ENCODE peak calls at places on chromosome X, in seven cellular contexts. One of them, this sample, is unnamed.

GRCh38 chrX:125003746-125004446 is 315.8 kb upstream of the TEX13C start:
- DNase-seq in cardiac septum: no peak
- DNase-seq in DMS 273 treated with DMSO at 0.1 percent for 48 hours: no peak
- DNase-seq in GM10248: no peak
- DNase-seq in T1000: no peak
- DNase-seq in Peyer's patch: no peak
- DNase-seq in EL: no peak
- DNase-seq in this sample: no peak

GRCh38 chrX:20217906-20218305 is 48.8 kb downstream of the RPS6KA3 start:
- DNase-seq in cardiac septum: no peak
- DNase-seq in DMS 273 treated with DMSO at 0.1 percent for 48 hours: no peak
- DNase-seq in GM10248: no peak
- DNase-seq in T1000: no peak
- DNase-seq in Peyer's patch: no peak
- DNase-seq in EL: no peak
- DNase-seq in this sample: no peak

GRCh38 chrX:16567681-16568080 is 82.3 kb upstream of the S100G start:
- DNase-seq in cardiac septum: no peak
- DNase-seq in DMS 273 treated with DMSO at 0.1 percent for 48 hours: no peak
- DNase-seq in GM10248: no peak
- DNase-seq in T1000: no peak
- DNase-seq in Peyer's patch: no peak
- DNase-seq in EL: no peak
- DNase-seq in this sample: no peak

GRCh38 chrX:10900585-10901289 is 210.4 kb upstream of the HCCS start:
- DNase-seq in cardiac septum: no peak
- DNase-seq in DMS 273 treated with DMSO at 0.1 percent for 48 hours: no peak
- DNase-seq in GM10248: no peak
- DNase-seq in T1000: peak; percentile 0
- DNase-seq in Peyer's patch: no peak
- DNase-seq in EL: peak; percentile 62
- DNase-seq in this sample: peak; percentile 8

GRCh38 chrX:2708601-2709200 is 17.6 kb downstream of the CD99 start:
- DNase-seq in cardiac septum: peak; percentile 31
- DNase-seq in DMS 273 treated with DMSO at 0.1 percent for 48 hours: no peak
- DNase-seq in GM10248: no peak
- DNase-seq in T1000: no peak
- DNase-seq in Peyer's patch: peak; percentile 74
- DNase-seq in EL: no peak
- DNase-seq in this sample: no peak

GRCh38 chrX:71106427-71106826 is at the start of gene CXorf65:
- DNase-seq in cardiac septum: no peak
- DNase-seq in DMS 273 treated with DMSO at 0.1 percent for 48 hours: no peak
- DNase-seq in GM10248: no peak
- DNase-seq in T1000: no peak
- DNase-seq in Peyer's patch: no peak
- DNase-seq in EL: no peak
- DNase-seq in this sample: no peak

GRCh38 chrX:153930011-153930910 is 4.2 kb upstream of the ARHGAP4 start:
- DNase-seq in cardiac septum: no peak
- DNase-seq in DMS 273 treated with DMSO at 0.1 percent for 48 hours: no peak
- DNase-seq in GM10248: no peak
- DNase-seq in T1000: no peak
- DNase-seq in Peyer's patch: no peak
- DNase-seq in EL: no peak
- DNase-seq in this sample: no peak

GRCh38 chrX:149683966-149684730 is 27.7 kb upstream of the MAGEA11 start:
- DNase-seq in cardiac septum: no peak
- DNase-seq in DMS 273 treated with DMSO at 0.1 percent for 48 hours: no peak
- DNase-seq in GM10248: no peak
- DNase-seq in T1000: no peak
- DNase-seq in Peyer's patch: no peak
- DNase-seq in EL: no peak
- DNase-seq in this sample: no peak

GRCh38 chrX:64580605-64581004 is 185.4 kb upstream of the MTMR8 start:
- DNase-seq in cardiac septum: no peak
- DNase-seq in DMS 273 treated with DMSO at 0.1 percent for 48 hours: no peak
- DNase-seq in GM10248: no peak
- DNase-seq in T1000: no peak
- DNase-seq in Peyer's patch: no peak
- DNase-seq in EL: no peak
- DNase-seq in this sample: no peak

GRCh38 chrX:122113896-122114295 is 1066.5 kb downstream of the GLUD2 start:
- DNase-seq in cardiac septum: no peak
- DNase-seq in DMS 273 treated with DMSO at 0.1 percent for 48 hours: no peak
- DNase-seq in GM10248: no peak
- DNase-seq in T1000: no peak
- DNase-seq in Peyer's patch: no peak
- DNase-seq in EL: no peak
- DNase-seq in this sample: no peak

GRCh38 chrX:116694046-116694445 is 231.3 kb upstream of the CT83 start:
- DNase-seq in cardiac septum: no peak
- DNase-seq in DMS 273 treated with DMSO at 0.1 percent for 48 hours: no peak
- DNase-seq in GM10248: no peak
- DNase-seq in T1000: no peak
- DNase-seq in Peyer's patch: no peak
- DNase-seq in EL: no peak
- DNase-seq in this sample: no peak

GRCh38 chrX:140432328-140433025 is 72.4 kb downstream of the SOX3 start:
- DNase-seq in cardiac septum: no peak
- DNase-seq in DMS 273 treated with DMSO at 0.1 percent for 48 hours: no peak
- DNase-seq in GM10248: no peak
- DNase-seq in T1000: no peak
- DNase-seq in Peyer's patch: no peak
- DNase-seq in EL: peak; percentile 6
- DNase-seq in this sample: no peak

GRCh38 chrX:67612231-67612630 is 68.4 kb downstream of the AR start:
- DNase-seq in cardiac septum: no peak
- DNase-seq in DMS 273 treated with DMSO at 0.1 percent for 48 hours: no peak
- DNase-seq in GM10248: no peak
- DNase-seq in T1000: peak; percentile 5
- DNase-seq in Peyer's patch: no peak
- DNase-seq in EL: peak; percentile 69
- DNase-seq in this sample: no peak

GRCh38 chrX:115268421-115268820 is 21.1 kb upstream of the LUZP4 start:
- DNase-seq in cardiac septum: no peak
- DNase-seq in DMS 273 treated with DMSO at 0.1 percent for 48 hours: no peak
- DNase-seq in GM10248: no peak
- DNase-seq in T1000: no peak
- DNase-seq in Peyer's patch: no peak
- DNase-seq in EL: no peak
- DNase-seq in this sample: no peak

GRCh38 chrX:46722742-46723568 is 36.0 kb downstream of the SLC9A7 start:
- DNase-seq in cardiac septum: no peak
- DNase-seq in DMS 273 treated with DMSO at 0.1 percent for 48 hours: no peak
- DNase-seq in GM10248: no peak
- DNase-seq in T1000: no peak
- DNase-seq in Peyer's patch: no peak
- DNase-seq in EL: peak; percentile 13
- DNase-seq in this sample: no peak

GRCh38 chrX:119948381-119948780 is 4.8 kb upstream of the NKAP start:
- DNase-seq in cardiac septum: no peak
- DNase-seq in DMS 273 treated with DMSO at 0.1 percent for 48 hours: no peak
- DNase-seq in GM10248: no peak
- DNase-seq in T1000: no peak
- DNase-seq in Peyer's patch: no peak
- DNase-seq in EL: no peak
- DNase-seq in this sample: no peak

This sample was measured in DMS79 treated with DMSO at 0.1 percent for 48 hours.